ENCODE peak calls at places on chromosome 18, in eight cellular contexts. T is IMR-90, A is heart right ventricle, B is A549, R is left ventricle myocardium inferior, G is pancreas, U is AG04450, P is OCI-LY7. I is an unnamed sample.

GRCh38 chr18:58057291-58057965 is 13.4 kb downstream of the NEDD4L start:
- DNase-seq in T (no peak), A (no peak), B (no peak), R (no peak), G (no peak), U (no peak), P (no peak), I (no peak)

GRCh38 chr18:12032786-12033642 is 51.7 kb downstream of the IMPA2 start:
- DNase-seq in T (peak; percentile 68), A (no peak), B (no peak), R (no peak), G (peak; percentile 9), U (no peak), P (no peak), I (no peak)

GRCh38 chr18:30093376-30093775 is 949.2 kb downstream of the DSC3 start:
- DNase-seq in T (peak; percentile 1), A (no peak), B (no peak), R (no peak), G (no peak), U (no peak), P (no peak), I (no peak)

GRCh38 chr18:36075862-36076587 is 8.7 kb upstream of the RPRD1A start:
- DNase-seq in T (peak; percentile 89), A (no peak), B (no peak), R (no peak), G (no peak), U (peak; percentile 59), P (no peak), I (no peak)

GRCh38 chr18:37457754-37458153 is 107.8 kb downstream of the CELF4 start:
- DNase-seq in T (no peak), A (no peak), B (no peak), R (no peak), G (no peak), U (no peak), P (no peak), I (no peak)

GRCh38 chr18:33578371-33579146 is 540 bp downstream of the ASXL3 start:
- DNase-seq in T (no peak), A (peak; percentile 41), B (no peak), R (peak; percentile 33), G (peak; percentile 41), U (no peak), P (peak; percentile 20), I (no peak)

GRCh38 chr18:70907673-70908072 is 618.8 kb downstream of the SOCS6 start:
- DNase-seq in T (no peak), A (no peak), B (peak; percentile 3), R (no peak), G (no peak), U (no peak), P (no peak), I (no peak)

GRCh38 chr18:71426441-71426840 is 1117.7 kb downstream of the CBLN2 start:
- DNase-seq in T (no peak), A (no peak), B (no peak), R (no peak), G (no peak), U (no peak), P (no peak), I (no peak)

GRCh38 chr18:58887613-58887963 is 22.9 kb downstream of the ZNF532 start:
- DNase-seq in T (no peak), A (peak; percentile 72), B (no peak), R (peak; percentile 71), G (no peak), U (no peak), P (peak; percentile 57), I (no peak)

GRCh38 chr18:69787825-69788547 is 159.7 kb downstream of the CD226 start:
- DNase-seq in T (peak; percentile 83), A (no peak), B (no peak), R (no peak), G (no peak), U (peak; percentile 38), P (no peak), I (no peak)

GRCh38 chr18:10381951-10382350 is 72.5 kb upstream of the APCDD1 start:
- DNase-seq in T (peak; percentile 66), A (no peak), B (no peak), R (no peak), G (no peak), U (no peak), P (no peak), I (no peak)

GRCh38 chr18:51427012-51427411 is 229.5 kb upstream of the MEX3C start:
- DNase-seq in T (no peak), A (no peak), B (no peak), R (no peak), G (no peak), U (no peak), P (no peak), I (no peak)

GRCh38 chr18:24219561-24220317 is 80.9 kb downstream of the CABYR start:
- DNase-seq in T (no peak), A (no peak), B (no peak), R (no peak), G (peak; percentile 18), U (no peak), P (no peak), I (no peak)

GRCh38 chr18:23191232-23191631 is 55.9 kb downstream of the CABLES1 start:
- DNase-seq in T (no peak), A (no peak), B (no peak), R (no peak), G (no peak), U (no peak), P (no peak), I (no peak)

GRCh38 chr18:23189099-23189498 is 53.8 kb downstream of the CABLES1 start:
- DNase-seq in T (no peak), A (no peak), B (no peak), R (no peak), G (no peak), U (no peak), P (no peak), I (no peak)

GRCh38 chr18:23191952-23192662 is 56.8 kb downstream of the CABLES1 start:
- DNase-seq in T (peak; percentile 95), A (peak; percentile 69), B (no peak), R (peak; percentile 68), G (peak; percentile 23), U (peak; percentile 72), P (no peak), I (no peak)

GRCh38 chr18:23188391-23188790 is 53.1 kb downstream of the CABLES1 start:
- DNase-seq in T (no peak), A (no peak), B (no peak), R (no peak), G (no peak), U (no peak), P (no peak), I (no peak)

DNA sequence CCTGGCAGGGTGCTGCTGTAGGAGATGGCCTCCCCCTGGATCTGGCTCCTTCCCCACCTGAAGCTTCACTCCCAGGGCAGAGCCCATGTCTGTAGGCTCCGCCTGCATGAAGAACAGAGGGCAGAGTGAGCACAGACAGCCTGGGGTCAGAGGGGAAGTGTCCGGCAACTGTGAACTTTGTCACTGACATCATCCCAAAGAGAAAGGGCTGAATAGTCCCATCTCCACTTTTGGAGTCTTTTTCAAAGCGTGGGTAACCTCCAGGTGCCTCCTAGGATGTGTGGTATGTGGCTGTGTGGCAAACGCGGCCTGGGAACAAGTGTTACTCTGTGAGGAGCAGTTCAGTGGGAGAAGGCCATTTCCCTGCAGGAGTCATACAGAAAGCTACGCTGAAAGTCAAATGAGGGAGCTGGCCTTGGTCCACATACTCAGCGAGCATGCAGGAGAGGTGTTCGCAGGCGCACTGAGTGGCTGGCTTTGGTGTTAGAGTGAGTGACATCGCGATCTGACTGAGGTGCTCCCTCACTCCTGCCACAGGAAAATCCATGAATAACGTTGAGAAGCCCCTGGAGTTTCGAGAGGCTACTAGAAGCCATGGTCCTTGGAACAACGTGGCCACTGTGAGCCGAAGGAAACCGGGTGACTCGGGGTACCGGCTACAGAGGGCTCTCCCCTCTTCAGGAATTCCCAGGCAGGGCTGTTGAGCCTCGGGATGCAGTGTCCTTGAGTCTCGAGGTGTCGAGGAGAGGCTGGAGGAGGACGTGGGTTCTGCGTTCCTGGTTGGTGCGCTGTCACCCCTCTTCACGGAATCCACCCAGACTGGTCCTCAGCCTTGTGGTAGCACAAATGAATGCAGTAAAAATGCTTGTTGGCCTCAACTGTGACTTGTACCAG is 54.7 kb downstream of the CABLES1 start:
- DNase-seq in T (no peak), A (no peak), B (no peak), R (no peak), G (no peak), U (no peak), P (no peak), I (no peak)
- H3K27ac ChIP-seq in T (no peak overlapping the region), A (no peak overlapping the region), B (no peak overlapping the region), R (no peak overlapping the region), G (no peak overlapping the region), U (no peak overlapping the region), P (no peak overlapping the region), I (no peak overlapping the region)

GRCh38 chr18:26548144-26549102 is at the start of gene KCTD1:
- DNase-seq in T (peak; percentile 84), A (peak; percentile 76), B (peak; percentile 74), R (peak; percentile 82), G (peak; percentile 85), U (peak; percentile 55), P (peak; percentile 89), I (peak; percentile 78)

GRCh38 chr18:26546875-26547301 is 1.5 kb downstream of the KCTD1 start:
- DNase-seq in T (no peak), A (peak; percentile 11), B (no peak), R (no peak), G (no peak), U (no peak), P (no peak), I (no peak)

GRCh38 chr18:26549103-26549485 is 741 bp upstream of the KCTD1 start:
- DNase-seq in T (peak; percentile 31), A (no peak), B (no peak), R (peak; percentile 16), G (peak; percentile 37), U (no peak), P (peak; percentile 29), I (no peak)

GRCh38 chr18:26546170-26546874 is 2.0 kb downstream of the KCTD1 start:
- DNase-seq in T (no peak), A (no peak), B (no peak), R (no peak), G (no peak), U (no peak), P (no peak), I (no peak)

GRCh38 chr18:26547302-26548143 is 830 bp downstream of the KCTD1 start:
- DNase-seq in T (peak; percentile 84), A (peak; percentile 66), B (peak; percentile 44), R (peak; percentile 69), G (peak; percentile 71), U (peak; percentile 49), P (peak; percentile 55), I (peak; percentile 73)
- TF ChIP-seq CTCF in T (peak; percentile 48), A (peak; percentile 38), B (peak; percentile 41), R (peak; percentile 56), G (no peak), U (peak; percentile 63), P (peak; percentile 65), I (peak; percentile 71)

GRCh38 chr18:13136056-13136688 is 82.4 kb upstream of the LDLRAD4 start:
- DNase-seq in T (no peak), A (no peak), B (no peak), R (no peak), G (no peak), U (no peak), P (no peak), I (no peak)
- H3K27ac ChIP-seq in T (no peak overlapping the region), A (no peak overlapping the region), B (no peak overlapping the region), R (peak overlapping the region; percentile 75), G (no peak overlapping the region), U (no peak overlapping the region), P (no peak overlapping the region), I (no peak overlapping the region)

GRCh38 chr18:75691483-75691882 is 264.0 kb upstream of the SMIM21 start:
- DNase-seq in T (no peak), A (no peak), B (peak; percentile 6), R (no peak), G (no peak), U (no peak), P (no peak), I (no peak)
- TF ChIP-seq CTCF in T (no peak), A (no peak), B (no peak), R (no peak), G (no peak), U (no peak), P (no peak), I (no peak)